ENCODE peak calls at places on chromosomes 6 and 20, in ten cellular contexts. O is cardiac fibroblast, G is cardiac muscle cell, L is fibroblast of pulmonary artery, W is colonic mucosa, B is A549, S is NB4, R is AG09309, V is fibroblast of the aortic adventitia, T is upper lobe of right lung. X is an unnamed sample.

GRCh38 chr6:146857960-146858308 is 259.2 kb downstream of the ADGB start:
- DNase-seq in O (no peak), G (no peak), L (no peak), W (no peak), B (peak), S (no peak), R (no peak), V (no peak), T (no peak), X (no peak)

GRCh38 chr6:5787054-5787720 is 219.5 kb downstream of the NRN1 start:
- DNase-seq in O (no peak), G (no peak), L (no peak), W (no peak), B (no peak), S (no peak), R (no peak), V (no peak), T (no peak), X (no peak)

GRCh38 chr6:91097316-91097878 is 510.5 kb upstream of the MAP3K7 start:
- DNase-seq in O (peak), G (peak), L (peak), W (no peak), B (no peak), S (no peak), R (no peak), V (no peak), T (no peak), X (no peak)

GRCh38 chr6:4971851-4972250 is 32.0 kb downstream of the RPP40 start:
- DNase-seq in O (no peak), G (no peak), L (no peak), W (no peak), B (no peak), S (no peak), R (no peak), V (no peak), T (no peak), X (no peak)

GRCh38 chr6:62229231-62229630 is 56.8 kb downstream of the KHDRBS2 start:
- DNase-seq in O (no peak), G (no peak), L (no peak), W (no peak), B (no peak), S (no peak), R (no peak), V (no peak), T (no peak), X (no peak)

GRCh38 chr6:101397199-101397598 is 3.7 kb downstream of the GRIK2 start:
- DNase-seq in O (peak), G (peak), L (peak), W (no peak), B (no peak), S (peak), R (no peak), V (peak), T (no peak), X (no peak)

GRCh38 chr6:139028242-139028657 is 295 bp upstream of the ABRACL start:
- DNase-seq in O (no peak), G (no peak), L (no peak), W (no peak), B (no peak), S (no peak), R (no peak), V (no peak), T (no peak), X (no peak)

GRCh38 chr20:33790571-33790970 is 20.6 kb upstream of the CHMP4B start:
- DNase-seq in O (no peak), G (no peak), L (no peak), W (peak), B (no peak), S (no peak), R (no peak), V (no peak), T (peak), X (no peak)

GRCh38 chr6:168624540-168624939 is 183.6 kb downstream of the SMOC2 start:
- DNase-seq in O (no peak), G (no peak), L (no peak), W (no peak), B (no peak), S (no peak), R (no peak), V (no peak), T (no peak), X (no peak)

GRCh38 chr20:49028684-49029083 is 17.4 kb upstream of the CSE1L start:
- DNase-seq in O (peak), G (peak), L (peak), W (no peak), B (peak), S (peak), R (peak), V (peak), T (no peak), X (no peak)

GRCh38 chr6:145813285-145814034 is 1.1 kb downstream of the FBXO30 start:
- DNase-seq in O (peak), G (peak), L (peak), W (no peak), B (no peak), S (peak), R (peak), V (peak), T (no peak), X (no peak)

GRCh38 chr20:25279403-25279802 is 31.5 kb downstream of the PYGB start:
- DNase-seq in O (no peak), G (no peak), L (no peak), W (no peak), B (no peak), S (no peak), R (no peak), V (no peak), T (no peak), X (no peak)

GRCh38 chr6:21595951-21596378 is 2.4 kb downstream of the SOX4 start:
- DNase-seq in O (no peak), G (no peak), L (no peak), W (peak), B (no peak), S (no peak), R (no peak), V (no peak), T (no peak), X (no peak)

GRCh38 chr6:86010915-86011786 is 368.5 kb upstream of the SYNCRIP start:
- DNase-seq in O (no peak), G (no peak), L (no peak), W (no peak), B (no peak), S (no peak), R (no peak), V (no peak), T (no peak), X (no peak)

GRCh38 chr6:93418448-93419303 is 683 bp downstream of the EPHA7 start:
- DNase-seq in O (peak), G (peak), L (peak), W (peak), B (peak), S (no peak), R (no peak), V (no peak), T (peak), X (no peak)

GRCh38 chr6:6681443-6681842 is 92.9 kb downstream of the LY86 start:
- DNase-seq in O (no peak), G (no peak), L (no peak), W (no peak), B (no peak), S (peak), R (no peak), V (no peak), T (no peak), X (no peak)

GRCh38 chr20:44537993-44538392 is 16.1 kb upstream of the SERINC3 start:
- DNase-seq in O (peak), G (no peak), L (peak), W (no peak), B (no peak), S (no peak), R (no peak), V (peak), T (no peak), X (no peak)
- TF ChIP-seq CTCF in O (peak), G (no peak), L (peak), W (no peak), B (no peak), S (no peak), R (peak), V (peak), T (no peak), X (peak)

DNA sequence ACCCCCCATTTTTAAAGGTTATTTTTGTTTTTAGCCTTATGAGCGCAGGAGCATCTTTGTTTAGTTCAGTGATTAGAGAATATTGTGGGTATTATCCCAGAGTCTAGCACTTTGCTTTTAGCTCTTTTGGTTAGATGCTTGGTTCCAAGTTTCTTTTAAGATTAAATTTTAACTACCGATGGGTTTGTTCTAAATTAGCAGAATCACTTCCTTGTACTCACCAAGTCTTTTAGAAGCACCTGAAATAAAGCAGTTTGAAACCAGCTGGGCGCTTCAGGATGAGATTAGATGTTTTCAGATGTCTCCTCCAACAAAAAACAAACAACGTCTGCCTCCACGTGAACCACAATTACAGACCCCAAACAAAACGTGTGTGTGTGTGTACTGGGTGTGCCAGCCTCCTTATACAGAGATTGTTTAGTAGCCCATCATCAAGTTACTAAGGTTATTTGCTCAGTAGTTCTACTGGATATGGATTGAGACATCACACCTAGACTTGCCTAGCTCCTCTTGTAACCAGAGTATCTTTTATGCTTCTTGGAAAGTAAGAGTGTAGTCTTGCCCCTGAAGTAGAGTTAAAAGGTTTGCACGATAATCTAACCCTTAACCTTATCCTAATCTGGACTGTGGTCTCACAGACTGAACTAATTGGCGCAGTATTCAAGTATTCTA is 2.2 kb downstream of the DSTN start:
- DNase-seq in O (no peak), G (no peak), L (no peak), W (peak), B (no peak), S (no peak), R (no peak), V (no peak), T (no peak), X (no peak)
- H3K4me3 ChIP-seq in O (peak), G (peak), L (peak), W (peak), B (peak), S (no peak), R (peak), V (peak), T (peak), X (peak)

DNA sequence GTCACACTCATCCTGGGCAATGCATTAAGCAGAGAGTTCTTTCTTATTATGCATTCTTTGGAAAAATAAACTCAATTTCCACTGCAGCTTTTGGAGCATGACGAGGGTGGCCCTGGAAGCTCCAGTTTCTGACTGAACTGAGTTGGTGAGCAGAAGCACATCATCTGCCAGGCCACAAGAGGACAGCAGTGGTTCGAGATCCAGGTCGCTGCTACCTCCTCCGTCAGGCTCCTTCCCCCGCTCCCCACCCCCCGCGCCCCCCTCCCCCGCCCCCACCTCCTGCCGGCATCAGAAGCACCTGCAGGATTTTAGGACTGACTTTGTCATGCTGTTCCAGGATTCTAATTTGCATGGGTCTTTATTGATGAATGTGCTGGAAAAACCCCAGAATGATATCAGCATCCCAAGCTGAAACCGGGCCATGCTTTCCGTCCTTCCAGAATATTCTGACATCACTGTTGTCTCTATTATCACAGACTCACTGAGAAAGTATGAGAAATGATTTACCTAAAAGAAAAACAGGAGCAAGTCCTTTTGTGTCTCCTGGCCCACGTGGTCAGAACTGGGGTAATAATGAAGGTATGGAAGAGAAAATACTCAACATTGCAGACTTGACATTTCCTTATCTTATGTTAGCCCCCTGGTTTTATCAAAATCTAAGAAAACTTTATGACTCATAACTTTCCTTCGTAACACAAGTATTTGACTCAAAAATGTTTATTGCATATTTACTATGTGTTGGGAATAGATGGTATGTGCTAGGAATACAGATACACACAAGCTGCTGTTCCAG is 220.1 kb upstream of the EXOC2 start:
- DNase-seq in O (peak), G (peak), L (no peak), W (no peak), B (no peak), S (peak), R (peak), V (peak), T (no peak), X (no peak)
- TF ChIP-seq CTCF in O (no peak), G (peak), L (no peak), W (peak), B (peak), S (peak), R (peak), V (peak), T (peak), X (peak)

GRCh38 chr6:142927904-142928303 is 17.1 kb downstream of the HIVEP2 start:
- DNase-seq in O (peak), G (peak), L (peak), W (no peak), B (no peak), S (no peak), R (no peak), V (peak), T (no peak), X (no peak)
- H3K4me3 ChIP-seq in O (peak), G (peak), L (peak), W (no peak), B (peak), S (no peak), R (no peak), V (no peak), T (peak), X (no peak)

GRCh38 chr6:124551711-124552233 is 410.5 kb upstream of the RNF217 start:
- DNase-seq in O (no peak), G (no peak), L (no peak), W (no peak), B (no peak), S (no peak), R (no peak), V (no peak), T (no peak), X (no peak)
- TF ChIP-seq CTCF in O (no peak), G (no peak), L (no peak), W (no peak), B (no peak), S (no peak), R (no peak), V (no peak), T (no peak), X (no peak)

GRCh38 chr20:4830212-4830607 is 108.5 kb downstream of the PRND start:
- DNase-seq in O (no peak), G (no peak), L (no peak), W (no peak), B (no peak), S (no peak), R (no peak), V (no peak), T (no peak), X (no peak)

GRCh38 chr20:4830696-4831095 is 109.0 kb downstream of the PRND start:
- DNase-seq in O (no peak), G (no peak), L (no peak), W (no peak), B (no peak), S (no peak), R (no peak), V (no peak), T (no peak), X (no peak)

GRCh38 chr20:4829494-4830211 is 107.9 kb downstream of the PRND start:
- DNase-seq in O (no peak), G (no peak), L (no peak), W (no peak), B (no peak), S (peak), R (no peak), V (no peak), T (no peak), X (no peak)

GRCh38 chr20:4833074-4833473 is 111.4 kb downstream of the PRND start:
- DNase-seq in O (no peak), G (no peak), L (no peak), W (no peak), B (no peak), S (no peak), R (no peak), V (no peak), T (no peak), X (no peak)

GRCh38 chr20:4832469-4832868 is 110.8 kb downstream of the PRND start:
- DNase-seq in O (no peak), G (no peak), L (no peak), W (no peak), B (no peak), S (no peak), R (no peak), V (no peak), T (no peak), X (no peak)
- H3K4me3 ChIP-seq in O (no peak), G (no peak), L (no peak), W (no peak), B (no peak), S (no peak), R (no peak), V (no peak), T (no peak), X (no peak)

GRCh38 chr6:107871981-107872380 is 47.9 kb upstream of the SCML4 start:
- DNase-seq in O (peak), G (peak), L (peak), W (no peak), B (no peak), S (no peak), R (no peak), V (no peak), T (no peak), X (no peak)

GRCh38 chr6:107868867-107869611 is 44.9 kb upstream of the SCML4 start:
- DNase-seq in O (no peak), G (no peak), L (no peak), W (no peak), B (no peak), S (no peak), R (no peak), V (no peak), T (no peak), X (no peak)

GRCh38 chr6:107867302-107867615 is 43.1 kb upstream of the SCML4 start:
- DNase-seq in O (no peak), G (no peak), L (no peak), W (no peak), B (no peak), S (no peak), R (no peak), V (no peak), T (no peak), X (no peak)

GRCh38 chr6:107870379-107870778 is 46.3 kb upstream of the SCML4 start:
- DNase-seq in O (no peak), G (peak), L (peak), W (no peak), B (no peak), S (no peak), R (no peak), V (peak), T (no peak), X (no peak)

DNA sequence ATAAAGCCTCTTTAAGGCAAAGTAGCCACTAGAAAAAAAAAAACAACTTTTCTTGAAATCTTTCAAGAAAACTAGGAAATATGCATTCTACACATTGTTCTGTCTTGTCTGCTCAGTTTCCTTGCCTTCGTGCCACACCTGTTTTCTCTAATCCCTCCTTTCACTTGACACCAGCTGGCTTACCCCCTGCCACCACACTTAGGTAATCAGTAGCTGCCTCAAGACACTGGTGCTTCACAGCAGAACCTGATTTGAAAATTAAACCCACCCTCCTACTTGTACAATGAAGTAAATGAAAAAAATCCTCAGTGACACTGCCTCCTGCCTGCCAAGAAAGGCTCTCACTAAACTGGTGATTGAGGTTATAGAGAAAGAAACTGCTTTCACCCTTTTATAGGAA is 45.8 kb upstream of the SCML4 start:
- DNase-seq in O (no peak), G (no peak), L (no peak), W (no peak), B (no peak), S (no peak), R (no peak), V (no peak), T (no peak), X (no peak)
- TF ChIP-seq CTCF in O (no peak), G (no peak), L (peak), W (no peak), B (no peak), S (no peak), R (no peak), V (no peak), T (no peak), X (peak)

GRCh38 chr20:63639093-63639860 is 12.4 kb upstream of the GMEB2 start:
- DNase-seq in O (no peak), G (no peak), L (no peak), W (peak), B (no peak), S (no peak), R (no peak), V (no peak), T (no peak), X (no peak)
- H3K4me3 ChIP-seq in O (no peak), G (no peak), L (no peak), W (no peak), B (no peak), S (no peak), R (no peak), V (no peak), T (no peak), X (no peak)

GRCh38 chr20:16241911-16242310 is 331.3 kb downstream of the KIF16B start:
- DNase-seq in O (no peak), G (no peak), L (no peak), W (no peak), B (no peak), S (no peak), R (no peak), V (no peak), T (no peak), X (no peak)
- TF ChIP-seq CTCF in O (no peak), G (no peak), L (no peak), W (no peak), B (no peak), S (no peak), R (no peak), V (no peak), T (no peak), X (no peak)

X was measured in retinal pigment epithelial cell.